ENCODE peak calls at places on chromosome 18, in six cellular contexts. Y is GM12878, S is fibroblast of lung, I is AG10803, C is fibroblast of pulmonary artery, A is GM06990. X is an unnamed sample.

GRCh38 chr18:23340661-23341060 is 112.4 kb upstream of the RIOK3 start:
- DNase-seq in Y (no peak), S (peak), I (peak), C (peak), A (no peak), X (no peak)

GRCh38 chr18:26547302-26548143 is 830 bp downstream of the KCTD1 start:
- DNase-seq in Y (no peak), S (peak), I (peak), C (peak), A (peak), X (peak)

GRCh38 chr18:31206787-31207381 is 44.2 kb upstream of the DSC1 start:
- DNase-seq in Y (peak), S (peak), I (no peak), C (peak), A (peak), X (no peak)

GRCh38 chr18:50687491-50687890 is 127.6 kb downstream of the MAPK4 start:
- DNase-seq in Y (no peak), S (no peak), I (no peak), C (no peak), A (no peak), X (no peak)

GRCh38 chr18:37393945-37394609 is 171.5 kb downstream of the CELF4 start:
- DNase-seq in Y (no peak), S (peak), I (peak), C (peak), A (peak), X (no peak)

GRCh38 chr18:75467396-75467795 is 39.9 kb upstream of the SMIM21 start:
- DNase-seq in Y (no peak), S (peak), I (no peak), C (no peak), A (no peak), X (no peak)

GRCh38 chr18:13849791-13850190 is 25.8 kb downstream of the MC5R start:
- DNase-seq in Y (no peak), S (no peak), I (no peak), C (no peak), A (no peak), X (no peak)

GRCh38 chr18:5197461-5197860 is 404 bp upstream of the AKAIN1 start:
- DNase-seq in Y (no peak), S (no peak), I (no peak), C (no peak), A (no peak), X (no peak)

GRCh38 chr18:73144030-73144429 is 276.2 kb upstream of the NETO1 start:
- DNase-seq in Y (no peak), S (no peak), I (no peak), C (no peak), A (no peak), X (no peak)

GRCh38 chr18:8741524-8741923 is 36.2 kb downstream of the MTCL1 start:
- DNase-seq in Y (no peak), S (no peak), I (no peak), C (no peak), A (no peak), X (no peak)

GRCh38 chr18:34783485-34783884 is 73.4 kb downstream of the DTNA start:
- DNase-seq in Y (no peak), S (no peak), I (peak), C (no peak), A (no peak), X (no peak)

GRCh38 chr18:23238651-23239349 is 103.5 kb downstream of the CABLES1 start:
- DNase-seq in Y (no peak), S (peak), I (peak), C (peak), A (no peak), X (no peak)

GRCh38 chr18:27604583-27604982 is 419.5 kb upstream of the CHST9 start:
- DNase-seq in Y (no peak), S (no peak), I (no peak), C (peak), A (no peak), X (peak)

GRCh38 chr18:644395-645004 is 13.0 kb upstream of the TYMS start:
- DNase-seq in Y (peak), S (no peak), I (no peak), C (no peak), A (no peak), X (no peak)

GRCh38 chr18:47883771-47884413 is 46.6 kb downstream of the SMAD2 start:
- DNase-seq in Y (no peak), S (peak), I (peak), C (peak), A (no peak), X (peak)

GRCh38 chr18:4755848-4756247 is 300.7 kb upstream of the DLGAP1 start:
- DNase-seq in Y (peak), S (no peak), I (no peak), C (no peak), A (peak), X (no peak)

GRCh38 chr18:50126466-50126865 is 68.5 kb downstream of the MYO5B start:
- DNase-seq in Y (no peak), S (no peak), I (no peak), C (no peak), A (no peak), X (no peak)

GRCh38 chr18:79791141-79791972 is 6.4 kb upstream of the KCNG2 start:
- DNase-seq in Y (no peak), S (peak), I (peak), C (peak), A (no peak), X (peak)

GRCh38 chr18:21593540-21594257 is 6.8 kb downstream of the ESCO1 start:
- DNase-seq in Y (no peak), S (no peak), I (no peak), C (no peak), A (no peak), X (no peak)
- TF ChIP-seq CTCF in Y (peak), S (no peak), I (no peak), C (peak), A (peak), X (no peak)

GRCh38 chr18:62420513-62421209 is 95.6 kb downstream of the TNFRSF11A start:
- DNase-seq in Y (peak), S (peak), I (peak), C (peak), A (peak), X (no peak)
- H3K4me3 ChIP-seq in Y (no peak), S (no peak), I (no peak), C (no peak), A (peak), X (no peak)

GRCh38 chr18:2197945-2198344 is 373.4 kb downstream of the METTL4 start:
- DNase-seq in Y (no peak), S (no peak), I (no peak), C (no peak), A (no peak), X (no peak)
- TF ChIP-seq CTCF in Y (no peak), S (no peak), I (no peak), C (no peak), A (no peak), X (no peak)

DNA sequence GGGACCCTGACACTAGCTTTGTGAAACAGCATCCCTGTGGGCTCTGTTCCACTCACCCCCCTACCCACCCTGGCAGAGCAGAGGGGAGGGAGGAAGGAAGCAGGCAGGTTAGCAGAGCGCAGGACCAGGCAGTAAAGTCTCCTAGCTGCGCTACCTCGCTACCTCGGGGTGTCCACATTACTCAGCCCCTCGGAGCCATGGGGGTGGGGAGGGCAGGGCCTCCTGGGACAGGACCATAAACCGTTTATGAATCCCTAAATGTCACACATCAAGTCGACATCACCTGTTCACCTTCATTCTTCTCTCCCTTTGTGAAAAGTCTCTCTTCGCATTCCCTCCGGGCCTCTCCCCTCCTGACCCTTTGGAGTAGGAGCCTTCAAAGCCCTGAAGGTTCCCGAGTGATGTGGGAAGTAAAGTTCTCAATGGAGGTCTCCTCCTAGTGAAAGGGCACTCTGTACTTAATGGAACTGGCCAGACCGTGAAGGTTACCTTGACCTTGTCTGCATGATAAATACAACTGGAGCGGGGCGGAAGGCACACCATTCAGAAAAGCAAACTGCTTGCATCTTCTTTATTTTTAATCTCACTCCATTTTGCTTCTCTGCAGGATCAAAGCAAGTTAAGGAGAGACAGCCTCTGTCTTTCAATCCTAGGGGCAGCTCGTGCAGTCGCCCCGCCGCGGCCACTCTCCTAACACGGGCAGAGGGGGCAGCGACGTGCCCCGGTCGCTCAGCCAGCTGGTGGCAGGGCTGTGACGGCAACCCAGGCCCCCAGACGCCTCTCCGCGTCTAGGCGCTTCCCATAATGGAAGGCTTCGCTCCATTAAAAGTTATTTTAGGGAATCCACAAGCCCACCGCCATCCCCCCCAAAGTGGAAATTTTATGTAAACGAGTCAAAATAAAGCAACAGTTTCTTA is 23.8 kb upstream of the SMAD7 start:
- DNase-seq in Y (no peak), S (no peak), I (no peak), C (no peak), A (no peak), X (no peak)
- H3K4me3 ChIP-seq in Y (no peak), S (peak), I (peak), C (peak), A (no peak), X (peak)

DNA sequence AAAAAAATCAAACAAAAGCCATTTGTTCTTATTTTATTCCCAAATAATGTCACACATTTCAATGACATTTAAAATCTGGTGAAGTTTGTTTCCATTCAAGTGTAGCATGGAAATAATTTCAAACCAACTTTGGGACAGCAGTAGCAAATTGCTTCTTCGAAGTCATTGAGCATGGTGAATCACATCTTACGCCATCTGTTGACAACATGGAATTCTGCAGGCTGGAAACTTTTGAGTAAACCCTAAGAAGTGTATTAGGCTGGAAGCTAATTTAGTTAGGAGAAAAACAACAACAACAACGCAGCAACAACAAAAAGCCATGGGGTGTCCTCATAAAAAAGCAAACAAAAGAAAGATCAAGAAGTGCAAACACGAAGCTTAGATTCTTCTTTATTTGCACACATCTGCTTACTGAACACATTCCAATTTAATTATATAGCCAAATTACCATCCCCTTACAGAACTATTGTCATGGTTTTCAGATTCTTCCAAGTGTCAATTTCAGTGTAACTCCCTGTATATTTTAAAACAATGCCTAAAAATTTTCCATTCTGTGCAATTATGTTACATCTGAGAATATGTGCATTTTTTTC is 659.0 kb upstream of the CDH7 start:
- DNase-seq in Y (no peak), S (peak), I (no peak), C (peak), A (no peak), X (peak)
- TF ChIP-seq CTCF in Y (peak), S (no peak), I (peak), C (peak), A (peak), X (peak)

GRCh38 chr18:3499498-3499897 is 49.5 kb downstream of the TGIF1 start:
- DNase-seq in Y (no peak), S (no peak), I (no peak), C (peak), A (no peak), X (no peak)
- H3K4me3 ChIP-seq in Y (no peak), S (peak), I (peak), C (peak), A (no peak), X (peak)

GRCh38 chr18:67864677-67865340 is 348.3 kb upstream of the DSEL start:
- DNase-seq in Y (no peak), S (peak), I (peak), C (peak), A (no peak), X (no peak)
- TF ChIP-seq CTCF in Y (no peak), S (no peak), I (peak), C (no peak), A (no peak), X (no peak)

DNA sequence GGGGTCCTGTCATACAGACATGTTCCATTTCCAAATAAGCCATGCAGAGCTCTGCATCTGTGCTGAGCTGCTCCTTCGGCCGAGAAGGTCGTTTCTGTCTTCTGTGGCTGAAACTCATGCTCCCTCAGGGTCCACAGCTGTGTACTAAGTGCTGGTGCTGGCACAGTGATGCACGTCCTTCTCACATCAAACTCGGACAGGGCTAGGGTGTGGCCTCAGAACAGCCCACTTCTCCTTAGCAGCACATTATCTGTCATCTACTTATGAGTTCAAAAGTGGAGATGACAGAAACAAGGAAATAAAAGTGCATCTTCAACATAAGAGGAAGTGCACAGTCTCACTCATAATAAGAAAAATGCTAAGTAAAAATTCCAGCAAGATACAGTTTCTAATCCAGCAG is 53.9 kb upstream of the APCDD1 start:
- DNase-seq in Y (no peak), S (no peak), I (no peak), C (no peak), A (no peak), X (no peak)
- H3K4me3 ChIP-seq in Y (no peak), S (no peak), I (no peak), C (no peak), A (no peak), X (no peak)

DNA sequence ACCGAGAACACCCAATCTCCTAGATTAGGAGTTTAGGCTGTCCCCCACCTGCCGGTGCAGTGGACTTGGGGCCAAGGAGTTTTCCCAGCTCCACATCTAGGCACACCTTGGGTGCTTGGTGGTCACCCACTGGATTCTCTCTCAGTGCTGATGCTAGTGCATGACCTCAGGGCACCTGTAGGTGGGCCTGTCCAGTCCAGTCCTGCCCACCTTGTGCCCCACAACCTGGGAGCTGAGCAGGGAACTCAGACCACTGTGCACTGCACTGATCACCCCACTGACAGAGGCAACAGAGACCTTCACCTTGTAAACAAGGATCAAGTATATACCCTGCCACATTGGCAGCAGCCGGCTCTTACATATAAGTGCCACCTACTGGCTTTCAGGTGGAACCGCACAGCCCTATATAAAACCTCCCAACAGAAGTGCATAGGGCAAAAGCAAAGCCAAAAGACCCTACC is 12.7 kb upstream of the CDH19 start:
- DNase-seq in Y (no peak), S (no peak), I (no peak), C (peak), A (no peak), X (no peak)
- TF ChIP-seq CTCF in Y (peak), S (no peak), I (no peak), C (peak), A (peak), X (peak)

DNA sequence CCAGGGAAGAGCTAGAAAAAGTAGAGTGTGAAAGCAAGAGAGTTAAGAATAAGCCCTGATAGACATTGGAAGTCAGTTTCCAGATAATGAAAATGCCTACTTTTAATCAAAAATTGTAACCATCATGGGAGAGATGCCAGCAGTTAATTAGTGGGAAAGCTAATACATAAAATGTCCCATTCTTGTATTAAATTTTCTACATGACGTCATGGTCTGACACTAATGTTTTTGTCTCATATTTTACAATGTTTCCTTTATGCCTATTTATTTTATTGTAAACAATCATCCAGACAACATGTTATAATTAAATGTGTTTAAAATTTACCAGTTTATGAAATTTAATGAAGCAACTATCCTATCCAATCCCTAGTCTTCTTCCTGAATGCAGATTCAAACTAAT is 26.3 kb upstream of the CCDC178 start:
- DNase-seq in Y (no peak), S (no peak), I (no peak), C (no peak), A (no peak), X (no peak)
- H3K4me3 ChIP-seq in Y (no peak), S (no peak), I (no peak), C (no peak), A (no peak), X (no peak)

X was measured in astrocyte of the cerebellum.